ENCODE peak calls at places on chromosomes 3 and 15, in four cellular contexts. S is effector memory CD4-positive, alpha-beta T cell; K is kidney; G is tibial nerve. H is an unnamed sample.

GRCh38 chr15:67943475-67943874 is 103.6 kb upstream of the RNU6-1 start:
- DNase-seq in S (no peak), G (no peak), K (no peak), H (no peak)

GRCh38 chr3:187665010-187665409 is 5.2 kb downstream of the SST start:
- DNase-seq in S (no peak), K (no peak), G (no peak), H (no peak)

GRCh38 chr3:88291516-88291915 is 141.8 kb downstream of the C3orf38 start:
- DNase-seq in S (no peak), G (no peak), K (no peak), H (no peak)

GRCh38 chr3:116339441-116340028 is 105.8 kb downstream of the LSAMP start:
- DNase-seq in K (no peak), S (no peak), G (no peak), H (no peak)

GRCh38 chr15:51265037-51265555 is 73.3 kb downstream of the CYP19A1 start:
- DNase-seq in S (no peak), K (peak; percentile 45), G (no peak), H (no peak)

GRCh38 chr15:73870700-73871408 is 2.5 kb upstream of the TBC1D21 start:
- DNase-seq in S (no peak), K (no peak), G (no peak), H (no peak)

GRCh38 chr3:124322966-124323365 is 331.0 kb upstream of the ROPN1 start:
- DNase-seq in K (no peak), G (no peak), S (no peak), H (no peak)

GRCh38 chr15:68791431-68792283 is 29.0 kb downstream of the ANP32A start:
- DNase-seq in G (no peak), S (peak; percentile 33), K (no peak), H (no peak)

GRCh38 chr3:133598405-133598804 is 24.9 kb downstream of the CDV3 start:
- DNase-seq in G (no peak), S (no peak), K (no peak), H (no peak)

GRCh38 chr3:56919137-56919796 is 117.5 kb upstream of the ARHGEF3 start:
- DNase-seq in K (no peak), G (no peak), S (no peak), H (no peak)

GRCh38 chr15:82129769-82130168 is 84.0 kb upstream of the MEX3B start:
- DNase-seq in S (no peak), K (no peak), G (no peak), H (no peak)

GRCh38 chr3:156769661-156770654 is 56.2 kb upstream of the LEKR1 start:
- DNase-seq in K (no peak), G (no peak), S (no peak), H (no peak)

GRCh38 chr3:65170357-65171090 is 482.7 kb upstream of the ADAMTS9 start:
- DNase-seq in S (no peak), G (peak; percentile 79), K (peak; percentile 95), H (no peak)

GRCh38 chr15:77904436-77904821 is 173.1 kb downstream of the TBC1D2B start:
- DNase-seq in K (peak; percentile 58), G (no peak), S (no peak), H (no peak)

GRCh38 chr3:138457863-138458735 is 23.7 kb downstream of the ESYT3 start:
- DNase-seq in K (no peak), S (no peak), G (no peak), H (peak; percentile 69)

GRCh38 chr3:24494616-24495333 is at the start of gene THRB:
- DNase-seq in S (no peak), G (peak; percentile 32), K (peak; percentile 93), H (no peak)

GRCh38 chr3:162602619-162603018 is 1106.0 kb downstream of the OTOL1 start:
- DNase-seq in G (no peak), S (no peak), K (no peak), H (no peak)

GRCh38 chr3:13588221-13588701 is 39.3 kb downstream of the FBLN2 start:
- DNase-seq in S (no peak), G (no peak), K (no peak), H (no peak)

GRCh38 chr3:37540786-37541185 is 320.9 kb upstream of the CTDSPL start:
- DNase-seq in G (no peak), S (no peak), K (no peak), H (no peak)

GRCh38 chr3:116425126-116425525 is 20.2 kb downstream of the LSAMP start:
- DNase-seq in K (no peak), S (no peak), G (no peak), H (no peak)

GRCh38 chr3:81689617-81690016 is 71.8 kb downstream of the GBE1 start:
- DNase-seq in G (no peak), S (no peak), K (no peak), H (no peak)

GRCh38 chr3:149576071-149576564 is 81.7 kb downstream of the WWTR1 start:
- DNase-seq in S (no peak), K (no peak), G (no peak), H (peak; percentile 62)

GRCh38 chr3:67947808-67948508 is 293.5 kb upstream of the SUCLG2 start:
- DNase-seq in K (peak; percentile 58), S (peak; percentile 18), G (no peak), H (peak; percentile 80)

GRCh38 chr3:160078533-160078932 is 89.9 kb downstream of the IL12A start:
- DNase-seq in K (no peak), S (no peak), G (no peak), H (no peak)

GRCh38 chr15:89416339-89417183 is 79.8 kb downstream of the RHCG start:
- DNase-seq in K (no peak), G (peak; percentile 31), S (peak; percentile 45), H (peak; percentile 92)

GRCh38 chr3:186589115-186589514 is 18.6 kb downstream of the DNAJB11 start:
- DNase-seq in S (no peak), G (no peak), K (no peak), H (no peak)

GRCh38 chr15:24832282-24832681 is 122.5 kb upstream of the SNRPN start:
- DNase-seq in S (no peak), G (no peak), K (no peak), H (no peak)

GRCh38 chr15:24835301-24835700 is 119.5 kb upstream of the SNRPN start:
- DNase-seq in G (no peak), S (no peak), K (no peak), H (no peak)
- H3K9me3 ChIP-seq in G (no peaks in the 10 kb centered on the region), S (no peaks in the 10 kb centered on the region), K (no peaks in the 10 kb centered on the region), H (no peaks in the 10 kb centered on the region)

DNA sequence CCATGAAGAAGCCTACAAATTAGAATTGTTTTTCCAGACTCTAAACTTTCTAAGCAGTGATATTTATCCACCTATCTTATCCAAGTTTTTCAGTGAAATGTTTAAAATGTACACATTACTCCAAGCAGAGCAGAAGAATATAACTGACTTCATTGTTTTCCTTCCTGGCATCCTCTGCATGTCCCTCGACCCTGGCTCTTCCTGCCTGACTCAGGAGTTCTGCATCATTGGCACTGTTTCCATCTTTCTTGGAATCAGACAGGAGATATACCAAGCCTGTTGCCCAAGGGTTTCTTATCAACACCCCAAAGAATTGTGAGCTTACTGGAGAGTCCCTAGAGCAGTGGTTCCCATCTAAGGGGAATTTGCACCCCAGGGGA is 401.5 kb upstream of the PROK2 start:
- DNase-seq in K (no peak), S (no peak), G (no peak), H (no peak)
- H3K9me3 ChIP-seq in K (no peaks in the 10 kb centered on the region), S (no peaks in the 10 kb centered on the region), G (no peaks in the 10 kb centered on the region), H (peaks cover 13% of the 10 kb centered on the region)

GRCh38 chr3:58685641-58686040 is 19.1 kb upstream of the FAM3D start:
- DNase-seq in S (no peak), G (no peak), K (no peak), H (no peak)
- H3K9me3 ChIP-seq in S (no peaks in the 10 kb centered on the region), G (no peaks in the 10 kb centered on the region), K (no peaks in the 10 kb centered on the region), H (peaks cover 37% of the 10 kb centered on the region)

DNA sequence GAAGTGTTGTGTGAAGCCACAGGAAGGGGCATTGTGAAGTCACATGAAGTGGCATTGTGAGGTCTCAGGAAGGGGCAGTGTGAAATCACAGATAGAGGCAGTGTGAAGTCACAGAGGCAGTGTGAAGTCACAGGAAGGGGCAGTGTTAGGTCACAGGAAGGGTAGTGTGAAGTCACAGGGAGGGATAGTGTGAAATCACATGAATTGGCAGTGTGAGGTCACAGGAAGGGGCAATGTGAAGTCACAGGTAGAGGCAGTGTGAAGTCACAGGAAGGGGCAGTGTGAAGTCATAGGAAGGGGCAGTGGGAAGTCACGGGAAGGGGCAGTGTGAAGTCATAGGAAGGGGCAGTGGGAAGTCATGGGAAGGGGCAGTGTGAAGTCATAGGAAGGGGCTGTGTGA is 37.9 kb downstream of the GASK1A start:
- DNase-seq in K (no peak), S (no peak), G (no peak), H (no peak)
- H3K9me3 ChIP-seq in K (no peaks in the 10 kb centered on the region), S (peaks cover 40% of the 10 kb centered on the region), G (no peaks in the 10 kb centered on the region), H (peaks cover 61% of the 10 kb centered on the region)

GRCh38 chr15:25241241-25241801 is 197.5 kb downstream of the UBE3A start:
- DNase-seq in S (no peak), K (no peak), G (no peak), H (no peak)
- H3K9me3 ChIP-seq in S (no peaks in the 10 kb centered on the region), K (peaks cover 9% of the 10 kb centered on the region), G (no peaks in the 10 kb centered on the region), H (no peaks in the 10 kb centered on the region)

GRCh38 chr3:1723726-1724125 is 374.9 kb upstream of the CNTN4 start:
- DNase-seq in K (no peak), S (no peak), G (no peak), H (no peak)
- H3K9me3 ChIP-seq in K (no peaks in the 10 kb centered on the region), S (no peaks in the 10 kb centered on the region), G (no peaks in the 10 kb centered on the region), H (no peaks in the 10 kb centered on the region)

GRCh38 chr15:95468820-95469219 is 861.7 kb upstream of the NR2F2 start:
- DNase-seq in K (peak; percentile 62), G (no peak), S (no peak), H (no peak)
- H3K9me3 ChIP-seq in K (no peaks in the 10 kb centered on the region), G (no peaks in the 10 kb centered on the region), S (no peaks in the 10 kb centered on the region), H (no peaks in the 10 kb centered on the region)

DNA sequence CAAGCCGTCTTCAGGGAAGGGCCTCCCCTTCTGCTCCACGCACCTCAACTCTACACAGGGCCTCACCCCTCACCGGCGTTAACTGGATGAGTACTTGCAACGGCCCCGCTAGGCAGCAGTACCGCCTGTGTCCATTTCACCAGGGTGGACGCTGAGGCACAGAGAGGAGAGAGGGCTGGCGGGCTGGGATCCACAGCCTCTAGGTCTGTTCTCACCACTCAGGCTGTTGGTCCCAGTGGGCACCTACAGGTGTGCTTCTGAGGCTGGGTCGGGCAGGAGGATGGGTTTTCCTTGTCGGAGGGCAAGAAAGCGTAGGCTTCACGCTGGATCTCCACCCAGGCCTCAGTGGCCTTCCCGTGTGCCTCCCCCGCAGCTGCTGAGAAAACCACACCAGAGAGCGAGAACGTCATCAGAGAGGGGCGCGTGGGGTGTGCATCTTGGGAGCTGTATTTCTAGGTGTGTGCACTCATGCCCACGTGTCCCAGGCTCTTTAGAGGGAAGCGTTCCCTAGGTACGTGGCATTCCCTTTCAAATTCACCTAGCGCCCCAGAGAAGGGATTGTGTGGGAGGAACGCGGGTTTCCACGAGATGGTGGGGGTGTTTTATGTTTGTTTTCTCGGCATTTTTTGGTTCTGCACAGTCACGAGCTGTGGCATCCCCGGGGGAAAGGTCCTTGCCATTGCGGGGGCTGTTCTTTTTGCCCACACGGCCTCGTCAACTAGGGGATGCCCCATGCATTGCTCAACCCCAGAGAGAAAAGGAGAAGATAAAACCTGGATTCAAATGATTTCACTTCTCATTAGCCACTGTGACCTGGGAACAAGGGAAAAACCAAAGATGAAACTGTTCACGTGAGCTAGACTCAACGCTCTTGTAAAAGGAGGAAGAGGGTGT is 67.7 kb downstream of the MGLL start:
- DNase-seq in G (no peak), K (peak; percentile 63), S (no peak), H (no peak)
- H3K9me3 ChIP-seq in G (no peaks in the 10 kb centered on the region), K (no peaks in the 10 kb centered on the region), S (no peaks in the 10 kb centered on the region), H (no peaks in the 10 kb centered on the region)

GRCh38 chr15:25242166-25242879 is 196.5 kb downstream of the UBE3A start:
- DNase-seq in G (no peak), K (no peak), S (no peak), H (no peak)
- H3K9me3 ChIP-seq in G (no peaks in the 10 kb centered on the region), K (peaks cover 11% of the 10 kb centered on the region), S (no peaks in the 10 kb centered on the region), H (no peaks in the 10 kb centered on the region)